ENCODE peak calls at places on chromosomes 6 and 20, in five cellular contexts. B is SK-N-SH, M is OCI-LY7, N is GM23248, Q is HCT116. X is an unnamed sample.
A peak's percentile ranks its signal among the peaks of the same experiment; 100 is the strongest.

GRCh38 chr6:137775720-137776119 is 91.3 kb upstream of the TNFAIP3 start:
- DNase-seq in B (no peak), M (no peak), N (no peak), Q (no peak), X (no peak)

GRCh38 chr20:25574411-25574810 is 10.9 kb downstream of the NINL start:
- DNase-seq in B (peak; percentile 46), M (no peak), N (peak; percentile 32), Q (no peak), X (peak; percentile 74)

GRCh38 chr6:100349366-100349765 is 115.4 kb downstream of the SIM1 start:
- DNase-seq in B (no peak), M (no peak), N (no peak), Q (no peak), X (no peak)

GRCh38 chr6:145310116-145310515 is 425.2 kb downstream of the EPM2A start:
- DNase-seq in B (no peak), M (no peak), N (peak; percentile 82), Q (no peak), X (peak; percentile 26)

GRCh38 chr20:57714409-57715267 is 4.8 kb upstream of the PMEPA1 start:
- DNase-seq in B (no peak), M (no peak), N (peak; percentile 86), Q (no peak), X (peak; percentile 98)

GRCh38 chr6:148760568-148761531 is 14.0 kb downstream of the UST start:
- DNase-seq in B (no peak), M (peak; percentile 84), N (peak; percentile 92), Q (no peak), X (no peak)

GRCh38 chr6:37381579-37381978 is 27.8 kb downstream of the RNF8 start:
- DNase-seq in B (peak; percentile 47), M (peak; percentile 83), N (peak; percentile 67), Q (peak; percentile 74), X (peak; percentile 88)

GRCh38 chr6:15244605-15245360 is 1.1 kb upstream of the JARID2 start:
- DNase-seq in B (no peak), M (peak; percentile 74), N (peak; percentile 91), Q (no peak), X (peak; percentile 60)

GRCh38 chr6:156804402-156804801 is 27.2 kb downstream of the ARID1B start:
- DNase-seq in B (no peak), M (no peak), N (no peak), Q (no peak), X (no peak)

GRCh38 chr6:41716516-41717446 is 18.6 kb downstream of the TFEB start:
- DNase-seq in B (no peak), M (peak; percentile 41), N (peak; percentile 27), Q (no peak), X (no peak)

GRCh38 chr6:100664274-100665040 is 199.7 kb upstream of the SIM1 start:
- DNase-seq in B (no peak), M (peak; percentile 41), N (peak; percentile 56), Q (no peak), X (peak; percentile 41)

GRCh38 chr6:20197251-20197650 is 15.0 kb downstream of the MBOAT1 start:
- DNase-seq in B (peak; percentile 27), M (no peak), N (peak; percentile 48), Q (no peak), X (no peak)

GRCh38 chr6:100307561-100307960 is 157.2 kb downstream of the SIM1 start:
- DNase-seq in B (no peak), M (no peak), N (no peak), Q (no peak), X (peak; percentile 6)

GRCh38 chr20:59571591-59572314 is 32.6 kb upstream of the PHACTR3 start:
- DNase-seq in B (peak; percentile 91), M (peak; percentile 56), N (peak; percentile 78), Q (peak; percentile 12), X (peak; percentile 50)

GRCh38 chr6:104633125-104633524 is 226.6 kb downstream of the HACE1 start:
- DNase-seq in B (no peak), M (no peak), N (peak; percentile 24), Q (no peak), X (peak; percentile 34)

GRCh38 chr20:9032758-9033157 is 36.1 kb upstream of the PLCB4 start:
- DNase-seq in B (no peak), M (no peak), N (peak; percentile 64), Q (no peak), X (no peak)

GRCh38 chr6:29626948-29627761 is 5.8 kb downstream of the GABBR1 start:
- DNase-seq in B (peak; percentile 67), M (no peak), N (peak; percentile 36), Q (no peak), X (no peak)

GRCh38 chr20:58695895-58696375 is 3.3 kb downstream of the NPEPL1 start:
- DNase-seq in B (no peak), M (no peak), N (no peak), Q (no peak), X (no peak)

GRCh38 chr6:129317931-129318820 is 391.8 kb downstream of the ARHGAP18 start:
- DNase-seq in B (no peak), M (no peak), N (peak; percentile 72), Q (no peak), X (peak; percentile 87)

GRCh38 chr6:121592955-121593665 is 157.7 kb downstream of the GJA1 start:
- DNase-seq in B (peak; percentile 10), M (no peak), N (no peak), Q (no peak), X (no peak)

GRCh38 chr6:44657201-44657824 is 269.8 kb downstream of the CDC5L start:
- DNase-seq in B (no peak), M (no peak), N (no peak), Q (no peak), X (no peak)

GRCh38 chr6:50850223-50850751 is 31.6 kb downstream of the TFAP2B start:
- DNase-seq in B (peak; percentile 93), M (no peak), N (no peak), Q (no peak), X (peak; percentile 40)

GRCh38 chr6:16760536-16761468 is at the start of gene ATXN1:
- DNase-seq in B (peak; percentile 80), M (no peak), N (peak; percentile 80), Q (no peak), X (peak; percentile 46)

GRCh38 chr20:3768342-3769130 is 983 bp upstream of the ADISSP start:
- DNase-seq in B (peak; percentile 91), M (peak; percentile 88), N (peak; percentile 89), Q (peak; percentile 52), X (peak; percentile 76)

DNA sequence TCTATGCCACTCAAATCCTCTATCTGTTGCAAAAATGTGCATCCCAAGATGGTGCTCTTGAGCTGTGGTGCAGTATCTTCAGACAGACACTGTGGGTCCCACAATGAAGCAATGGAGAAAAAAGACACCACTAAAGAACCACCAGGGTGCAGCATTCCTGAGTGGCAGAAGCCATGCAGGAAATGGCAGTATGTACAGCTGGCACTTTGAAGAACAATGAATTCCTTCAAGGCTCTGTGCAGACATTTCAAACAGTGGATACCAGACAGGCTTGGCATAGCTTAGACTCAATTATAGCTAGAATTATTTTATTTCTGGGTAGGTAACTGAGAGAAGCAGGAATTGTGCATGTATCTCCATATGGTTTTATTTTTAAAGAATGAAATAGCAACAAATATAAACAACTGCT is 24.0 kb upstream of the HDAC2 start:
- DNase-seq in B (peak; percentile 44), M (peak; percentile 40), N (peak; percentile 92), Q (peak; percentile 88), X (peak; percentile 90)
- TF ChIP-seq EZH2phosphoT487 in B (no peak), M (no peak), N (no peak), Q (no peak), X (no peak)

DNA sequence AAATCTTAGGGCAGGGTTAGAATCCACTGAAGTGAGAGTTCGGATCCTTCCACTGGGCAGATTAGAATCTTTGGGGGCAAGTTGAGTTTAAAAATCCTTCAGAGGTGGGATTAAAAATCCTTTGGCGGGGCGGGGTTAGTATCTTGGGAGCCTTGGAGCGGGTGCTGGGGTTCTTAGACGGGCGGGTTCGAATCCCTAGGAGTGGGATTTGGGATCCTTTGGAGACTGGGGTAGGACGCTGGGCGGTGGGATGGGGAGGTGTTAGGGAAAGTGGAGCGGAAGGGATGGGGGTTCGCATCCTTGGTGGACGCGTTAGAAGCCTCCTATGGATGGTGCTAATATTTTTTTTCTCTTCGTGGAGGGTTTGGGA is 337 bp upstream of the HCK start:
- DNase-seq in B (no peak), M (no peak), N (no peak), Q (no peak), X (no peak)
- H2AFZ ChIP-seq in B (no peak overlapping the region), M (no peak overlapping the region), N (no peak overlapping the region), Q (no peak overlapping the region), X (no peak overlapping the region)

GRCh38 chr6:39037707-39038106 is 10.9 kb upstream of the GLP1R start:
- DNase-seq in B (no peak), M (no peak), N (no peak), Q (no peak), X (no peak)
- TF ChIP-seq EZH2phosphoT487 in B (no peak), M (no peak), N (no peak), Q (no peak), X (no peak)

DNA sequence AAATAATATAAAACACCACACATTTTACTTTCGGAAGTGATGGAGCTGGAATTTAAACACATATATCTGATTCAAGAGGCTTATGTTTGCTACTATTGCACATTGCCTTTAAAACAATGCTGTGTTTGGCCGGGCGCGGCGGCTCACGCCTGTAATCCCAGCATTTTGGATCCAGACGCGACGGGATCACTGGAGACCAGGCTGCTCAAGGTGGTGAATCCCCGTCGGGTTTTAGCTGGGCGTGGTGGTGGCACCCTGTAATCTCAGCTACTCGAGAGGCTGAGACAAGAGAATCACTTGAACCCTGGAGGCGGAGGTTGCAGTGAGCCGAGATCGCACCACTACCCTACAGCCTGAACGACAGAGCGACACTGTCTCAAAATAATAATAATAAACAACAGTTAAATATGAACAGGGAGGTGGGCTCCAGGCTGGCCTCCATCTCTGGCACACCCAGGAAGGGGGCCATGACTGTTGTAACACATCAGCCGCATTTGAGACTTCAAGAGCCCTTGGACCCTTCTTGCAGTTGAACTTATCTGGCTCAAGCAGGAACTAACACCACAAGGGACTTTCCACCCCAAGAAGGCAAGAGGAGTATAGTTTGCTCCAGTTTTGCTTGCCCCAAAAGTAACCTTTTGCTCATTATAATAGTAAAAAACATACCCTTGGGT is 127.1 kb upstream of the ZNF184 start:
- DNase-seq in B (no peak), M (no peak), N (no peak), Q (no peak), X (no peak)
- H2AFZ ChIP-seq in B (no peak overlapping the region), M (no peak overlapping the region), N (no peak overlapping the region), Q (peak overlapping the region; percentile 100), X (peak overlapping the region; percentile 95)

GRCh38 chr20:32625996-32626395 is 40.9 kb upstream of the NOL4L start:
- DNase-seq in B (no peak), M (no peak), N (no peak), Q (no peak), X (no peak)
- TF ChIP-seq EZH2phosphoT487 in B (no peak), M (no peak), N (no peak), Q (no peak), X (no peak)

GRCh38 chr20:32538526-32538918 is 46.6 kb downstream of the NOL4L start:
- DNase-seq in B (no peak), M (no peak), N (peak; percentile 51), Q (no peak), X (no peak)
- H2AFZ ChIP-seq in B (no peak overlapping the region), M (peak overlapping the region; percentile 6), N (no peak overlapping the region), Q (no peak overlapping the region), X (no peak overlapping the region)

DNA sequence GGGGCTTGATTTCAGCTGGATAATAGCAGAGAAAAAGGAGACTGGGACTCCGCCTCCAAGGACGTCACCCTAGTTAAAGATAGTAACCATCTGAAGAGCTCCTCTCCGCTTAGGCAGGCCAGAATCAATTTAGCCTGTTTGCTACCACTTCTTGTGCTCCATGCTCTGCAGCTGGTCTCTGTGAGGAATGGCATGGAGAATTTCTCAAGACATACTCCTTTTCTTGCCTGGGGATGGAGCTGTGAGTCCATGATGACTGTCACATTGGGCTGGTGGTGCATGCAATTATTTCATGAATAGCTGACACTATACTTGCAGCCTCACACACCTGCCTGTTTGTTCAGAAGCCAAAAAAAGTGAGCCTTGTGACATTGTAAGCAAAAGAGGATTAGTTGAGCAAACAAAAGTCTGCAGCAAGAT is 61.4 kb downstream of the TXLNB start:
- DNase-seq in B (no peak), M (peak; percentile 77), N (peak; percentile 59), Q (no peak), X (peak; percentile 42)
- TF ChIP-seq EZH2phosphoT487 in B (no peak), M (no peak), N (no peak), Q (no peak), X (no peak)